ENCODE peak calls at places on chromosomes 11 and 22, in nine cellular contexts. U is AG09319, F is sigmoid colon, B is endothelial cell, P is heart right ventricle, O is K562, G is cardiac fibroblast, A is H9, N is adrenal gland. J is an unnamed sample.

GRCh38 chr11:93686812-93687211 is 25.3 kb downstream of the CEP295 start:
- DNase-seq in P (no peak), N (no peak), A (no peak), U (no peak), B (no peak), O (no peak), G (peak), F (no peak), J (no peak)

GRCh38 chr11:65454696-65455456 is 32.3 kb downstream of the NEAT1 start:
- DNase-seq in P (peak), O (peak), A (peak), U (no peak), B (peak), G (peak), F (peak), N (peak), J (peak)

GRCh38 chr11:62883677-62884076 is 3.0 kb downstream of the SLC3A2 start:
- DNase-seq in P (no peak), A (no peak), F (no peak), O (no peak), G (no peak), B (no peak), N (no peak), U (no peak), J (no peak)

GRCh38 chr11:12186683-12187082 is 76.3 kb downstream of the MICAL2 start:
- DNase-seq in U (no peak), O (no peak), G (no peak), B (no peak), A (no peak), P (no peak), F (no peak), N (no peak), J (no peak)

GRCh38 chr11:46727952-46728658 is 9.1 kb downstream of the F2 start:
- DNase-seq in U (no peak), F (no peak), O (no peak), B (no peak), G (no peak), A (no peak), P (no peak), N (no peak), J (no peak)

GRCh38 chr11:106082096-106082495 is 4.6 kb downstream of the AASDHPPT start:
- DNase-seq in O (no peak), F (no peak), P (no peak), A (no peak), G (no peak), N (no peak), U (no peak), B (no peak), J (no peak)

GRCh38 chr11:121194731-121195596 is 93.9 kb downstream of the TECTA start:
- DNase-seq in F (no peak), B (peak), A (peak), P (peak), O (peak), U (peak), N (peak), G (peak), J (peak)

GRCh38 chr22:32579533-32580220 is 105.1 kb downstream of the FBXO7 start:
- DNase-seq in O (no peak), A (no peak), G (no peak), N (peak), B (no peak), U (peak), P (no peak), F (no peak), J (no peak)

GRCh38 chr11:131588057-131588456 is 217.6 kb downstream of the NTM start:
- DNase-seq in A (no peak), F (no peak), G (no peak), B (no peak), O (no peak), P (no peak), U (no peak), N (no peak), J (no peak)

GRCh38 chr11:125423247-125423849 is 72.7 kb downstream of the FEZ1 start:
- DNase-seq in N (no peak), B (no peak), P (no peak), O (peak), F (no peak), G (no peak), U (no peak), A (no peak), J (no peak)

GRCh38 chr11:2522636-2523255 is 77.9 kb downstream of the KCNQ1 start:
- DNase-seq in U (no peak), F (peak), B (peak), P (no peak), N (peak), O (no peak), G (no peak), A (peak), J (no peak)

GRCh38 chr11:24356501-24356900 is 140.4 kb upstream of the LUZP2 start:
- DNase-seq in F (no peak), G (no peak), U (no peak), A (no peak), B (no peak), N (no peak), O (no peak), P (no peak), J (no peak)

GRCh38 chr22:38228873-38229740 is 27.3 kb downstream of the MAFF start:
- DNase-seq in P (no peak), A (no peak), F (no peak), O (no peak), B (no peak), G (peak), N (peak), U (peak), J (no peak)

GRCh38 chr11:12411806-12412727 is 34.7 kb downstream of the PARVA start:
- DNase-seq in N (peak), O (peak), G (peak), B (peak), A (peak), F (peak), U (peak), P (peak), J (peak)

GRCh38 chr11:62245271-62245753 is 3.3 kb downstream of the SCGB1D2 start:
- DNase-seq in O (peak), N (no peak), P (no peak), U (no peak), G (peak), B (peak), F (no peak), A (peak), J (peak)

GRCh38 chr11:86818466-86819282 is 18.3 kb downstream of the PRSS23 start:
- DNase-seq in G (peak), O (peak), P (peak), F (no peak), N (no peak), U (peak), A (no peak), B (no peak), J (no peak)

GRCh38 chr11:123195182-123196059 is at the start of gene CLMP:
- DNase-seq in G (peak), F (peak), A (peak), N (peak), O (no peak), U (peak), B (peak), P (no peak), J (peak)

DNA sequence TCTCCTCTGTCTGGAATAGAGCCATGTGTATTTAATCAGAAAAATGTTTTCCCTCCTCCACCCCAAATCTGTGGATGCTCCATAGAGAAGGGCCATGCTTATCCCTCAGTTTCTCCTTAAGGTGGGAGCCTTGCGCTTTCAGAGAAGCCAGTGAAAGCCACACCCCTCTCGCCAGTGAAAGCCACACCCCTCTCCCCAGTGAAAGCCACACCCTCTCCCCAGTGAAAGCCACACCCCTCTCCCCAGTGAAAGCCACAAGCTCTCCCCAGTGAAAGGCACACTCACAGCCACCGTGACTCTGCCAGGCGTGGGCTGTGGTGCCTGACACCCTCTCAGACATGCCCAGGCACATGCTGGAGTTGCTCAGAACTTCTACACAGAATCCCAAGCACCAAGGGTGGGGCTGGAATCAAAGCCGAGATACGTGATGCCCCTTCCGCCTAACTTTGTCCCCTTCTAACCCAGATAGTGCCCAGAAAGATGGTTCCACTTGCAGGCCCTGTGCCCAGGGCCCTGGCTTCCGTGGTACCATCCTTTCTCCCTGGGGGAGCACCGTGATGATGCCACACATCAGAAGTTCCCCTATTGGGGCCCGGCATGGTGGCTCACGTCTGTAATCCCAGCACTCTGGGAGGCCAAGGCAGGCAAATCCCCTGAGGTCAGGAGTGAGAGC is 16.5 kb upstream of the PRR5 start:
- DNase-seq in F (no peak), P (no peak), U (no peak), N (peak), G (peak), O (peak), A (peak), B (no peak), J (peak)
- TF ChIP-seq CTCF in F (no peak), P (no peak), U (no peak), N (no peak), G (no peak), O (no peak), A (no peak), B (no peak), J (no peak)

GRCh38 chr11:29024386-29024785 is 916.2 kb downstream of the METTL15 start:
- DNase-seq in G (no peak), U (no peak), P (no peak), F (no peak), B (no peak), N (no peak), A (no peak), O (no peak), J (no peak)

GRCh38 chr11:29022676-29023075 is 914.5 kb downstream of the METTL15 start:
- DNase-seq in O (no peak), A (no peak), G (no peak), F (no peak), B (no peak), U (no peak), N (no peak), P (no peak), J (no peak)

GRCh38 chr11:29018631-29019030 is 910.4 kb downstream of the METTL15 start:
- DNase-seq in O (no peak), N (no peak), B (no peak), U (no peak), A (no peak), P (no peak), F (no peak), G (peak), J (no peak)

GRCh38 chr11:29017941-29018340 is 909.8 kb downstream of the METTL15 start:
- DNase-seq in P (no peak), F (no peak), U (no peak), A (no peak), G (no peak), N (no peak), O (no peak), B (no peak), J (no peak)

GRCh38 chr11:29019960-29020683 is 911.9 kb downstream of the METTL15 start:
- DNase-seq in G (peak), P (no peak), U (no peak), O (no peak), B (peak), A (peak), N (no peak), F (no peak), J (peak)
- TF ChIP-seq CTCF in G (peak), P (no peak), U (peak), O (no peak), B (peak), A (peak), N (no peak), F (no peak), J (peak)

GRCh38 chr11:115993613-115994012 is 489.4 kb upstream of the CADM1 start:
- DNase-seq in P (no peak), A (no peak), N (no peak), F (no peak), B (no peak), G (no peak), O (no peak), U (no peak), J (no peak)
- TF ChIP-seq CTCF in P (no peak), A (no peak), N (no peak), F (no peak), B (no peak), G (no peak), O (no peak), U (no peak), J (no peak)

GRCh38 chr11:120179071-120179672 is 31.7 kb upstream of the OAF start:
- DNase-seq in G (no peak), A (no peak), N (no peak), U (no peak), F (no peak), O (no peak), B (no peak), P (no peak), J (no peak)

GRCh38 chr11:120181446-120181992 is 29.3 kb upstream of the OAF start:
- DNase-seq in N (peak), O (no peak), A (no peak), G (no peak), B (no peak), F (no peak), U (no peak), P (no peak), J (no peak)

GRCh38 chr11:120182790-120183491 is 27.9 kb upstream of the OAF start:
- DNase-seq in F (peak), G (peak), A (peak), N (peak), O (peak), U (no peak), P (peak), B (peak), J (peak)

GRCh38 chr11:120182357-120182756 is 28.5 kb upstream of the OAF start:
- DNase-seq in U (no peak), N (peak), O (no peak), B (no peak), A (no peak), G (no peak), F (peak), P (no peak), J (no peak)

GRCh38 chr11:120180571-120181445 is 30.0 kb upstream of the OAF start:
- DNase-seq in O (no peak), B (no peak), N (peak), G (peak), F (peak), A (peak), P (no peak), U (no peak), J (no peak)
- TF ChIP-seq CTCF in O (peak), B (peak), N (peak), G (peak), F (no peak), A (peak), P (peak), U (peak), J (no peak)

DNA sequence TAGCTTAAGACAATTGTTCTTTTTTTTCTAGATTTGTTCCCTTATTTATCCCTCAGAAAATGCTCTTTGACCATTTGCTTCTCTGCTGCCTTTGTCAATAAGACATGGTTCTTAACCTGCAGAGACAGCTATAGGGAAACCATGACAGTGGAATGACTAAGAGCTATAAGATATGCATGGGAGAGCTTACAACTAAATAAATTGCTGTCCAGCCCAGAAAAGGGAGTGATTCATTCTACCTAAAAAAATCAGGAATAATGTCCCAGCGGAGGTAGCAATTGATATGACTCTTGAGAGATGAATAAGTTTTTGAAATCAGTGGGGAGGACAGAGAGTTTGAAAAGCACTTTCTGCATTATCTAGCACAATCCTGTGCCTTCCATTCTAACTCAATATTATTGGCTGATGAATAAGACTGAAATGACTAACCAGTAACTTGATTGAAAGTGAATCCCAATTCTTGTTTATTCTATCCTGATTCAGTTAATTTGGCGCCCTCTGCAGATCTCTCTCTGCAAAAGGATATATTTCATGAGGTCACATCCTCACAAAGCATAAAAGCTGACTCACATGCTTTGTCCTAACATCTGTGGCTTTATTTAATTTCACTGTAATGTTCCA is 680.5 kb upstream of the API5 start:
- DNase-seq in N (peak), O (no peak), P (no peak), G (peak), F (no peak), U (no peak), B (no peak), A (no peak), J (no peak)
- TF ChIP-seq CTCF in N (peak), O (no peak), P (no peak), G (peak), F (no peak), U (no peak), B (no peak), A (peak), J (peak)

DNA sequence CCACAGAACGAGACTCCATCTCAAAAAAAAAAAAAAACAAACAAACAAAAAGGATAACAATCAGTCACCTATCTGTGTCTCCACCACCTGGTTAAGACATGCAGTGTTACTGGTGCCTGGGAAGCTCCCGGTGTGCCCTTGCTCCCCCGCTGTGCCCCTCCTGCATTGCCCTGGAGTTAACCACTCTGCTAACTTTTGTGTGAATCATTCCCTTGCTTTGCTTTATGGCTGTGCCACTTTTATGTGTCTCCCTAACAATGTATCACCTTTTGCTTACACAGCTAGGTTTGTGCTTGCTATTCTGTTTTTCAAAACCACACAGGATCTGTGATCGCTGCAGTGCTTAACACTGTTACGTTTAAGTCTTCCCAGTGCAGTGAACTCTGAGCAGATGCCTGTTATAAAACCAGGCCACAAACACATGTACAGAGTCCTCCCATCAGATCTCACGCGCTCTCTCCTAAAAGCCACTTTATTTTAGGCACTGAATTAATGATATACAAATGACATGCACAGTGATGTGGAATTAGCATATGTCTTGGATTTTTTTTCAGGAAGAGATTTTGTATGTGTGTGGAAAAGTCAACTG is 69.9 kb downstream of the BUD13 start:
- DNase-seq in O (no peak), A (no peak), F (peak), U (no peak), G (no peak), B (no peak), N (no peak), P (no peak), J (no peak)
- TF ChIP-seq CTCF in O (no peak), A (no peak), F (no peak), U (no peak), G (no peak), B (no peak), N (no peak), P (no peak), J (no peak)